ENCODE peak calls at places on chromosomes 7 and 10, in ten cellular contexts. B is heart left ventricle, G is A549, L is epithelial cell of esophagus, P is fibroblast of lung, N is H1, V is dorsolateral prefrontal cortex, U is spleen, I is tibial nerve, T is fibroblast of mammary gland. D is an unnamed sample.

GRCh38 chr7:121001234-121001633 is 12.7 kb downstream of the CPED1 start:
- DNase-seq in G (no peak), N (no peak), P (no peak), I (no peak), B (no peak), U (no peak), V (no peak), L (no peak), T (no peak), D (no peak)

GRCh38 chr7:104299323-104299722 is 29.1 kb upstream of the LHFPL3 start:
- DNase-seq in G (no peak), N (no peak), T (no peak), B (no peak), I (no peak), V (no peak), P (no peak), L (no peak), U (no peak), D (no peak)

GRCh38 chr7:128458956-128459355 is 3.3 kb downstream of the HILPDA start:
- DNase-seq in G (no peak), B (no peak), L (no peak), P (no peak), N (no peak), U (no peak), T (no peak), V (no peak), I (no peak), D (no peak)

GRCh38 chr10:121078672-121079102 is 227.5 kb downstream of the WDR11 start:
- DNase-seq in P (peak), G (no peak), L (peak), U (no peak), B (no peak), V (no peak), N (no peak), I (no peak), T (no peak), D (no peak)

GRCh38 chr10:124064158-124064603 is 29.2 kb downstream of the CHST15 start:
- DNase-seq in L (no peak), G (peak), B (no peak), U (no peak), P (no peak), N (no peak), I (no peak), T (no peak), V (no peak), D (no peak)

GRCh38 chr7:43878867-43879266 is 9.6 kb upstream of the MRPS24 start:
- DNase-seq in V (no peak), U (no peak), P (peak), G (no peak), T (no peak), L (no peak), N (no peak), B (no peak), I (no peak), D (no peak)

GRCh38 chr7:151008511-151009323 is 15.6 kb downstream of the ATG9B start:
- DNase-seq in T (peak), I (no peak), U (peak), V (no peak), G (peak), L (peak), B (peak), N (peak), P (peak), D (no peak)

GRCh38 chr10:44847110-44847509 is 64.0 kb upstream of the TMEM72 start:
- DNase-seq in G (no peak), U (no peak), V (no peak), L (no peak), P (no peak), T (no peak), I (no peak), N (no peak), B (no peak), D (no peak)

GRCh38 chr10:3068201-3068967 is 1.0 kb downstream of the PFKP start:
- DNase-seq in B (peak), V (peak), P (peak), T (peak), U (peak), G (no peak), L (peak), I (peak), N (peak), D (no peak)

GRCh38 chr7:41834805-41835694 is 132.2 kb upstream of the INHBA start:
- DNase-seq in P (peak), G (no peak), T (peak), V (no peak), N (no peak), B (no peak), U (no peak), I (no peak), L (no peak), D (no peak)

GRCh38 chr7:100089458-100090201 is 861 bp downstream of the COPS6 start:
- DNase-seq in N (no peak), U (no peak), V (no peak), L (peak), P (peak), I (no peak), T (peak), G (no peak), B (no peak), D (no peak)

GRCh38 chr7:137421389-137421788 is 77.9 kb upstream of the PTN start:
- DNase-seq in V (no peak), I (no peak), T (peak), L (no peak), U (no peak), G (no peak), P (peak), N (no peak), B (no peak), D (peak)

GRCh38 chr7:128407751-128408708 is 1.8 kb downstream of the IMPDH1 start:
- DNase-seq in L (no peak), P (no peak), G (no peak), T (no peak), N (no peak), B (no peak), U (no peak), V (no peak), I (no peak), D (no peak)

GRCh38 chr7:50206521-50207250 is 97.8 kb upstream of the IKZF1 start:
- DNase-seq in L (peak), P (no peak), G (no peak), V (no peak), U (peak), T (peak), N (no peak), I (no peak), B (no peak), D (no peak)

GRCh38 chr7:49522111-49522510 is 251.3 kb upstream of the VWC2 start:
- DNase-seq in G (no peak), U (no peak), I (no peak), L (peak), P (no peak), N (no peak), B (no peak), V (no peak), T (no peak), D (no peak)

GRCh38 chr7:132488634-132489302 is 87.5 kb downstream of the PLXNA4 start:
- DNase-seq in N (no peak), B (no peak), P (peak), I (peak), L (no peak), U (no peak), V (no peak), G (no peak), T (peak), D (no peak)

GRCh38 chr10:52066383-52066782 is 247.7 kb upstream of the DKK1 start:
- DNase-seq in B (no peak), G (peak), T (no peak), U (no peak), P (no peak), L (no peak), V (no peak), I (no peak), N (no peak), D (no peak)

GRCh38 chr10:123642697-123643096 is 23.5 kb upstream of the GPR26 start:
- DNase-seq in I (no peak), V (no peak), T (no peak), U (no peak), G (no peak), N (peak), B (no peak), P (no peak), L (no peak), D (peak)

GRCh38 chr7:80703272-80703671 is 64.8 kb downstream of the CD36 start:
- DNase-seq in U (no peak), T (peak), G (no peak), N (no peak), P (peak), B (no peak), I (no peak), L (no peak), V (no peak), D (no peak)

GRCh38 chr10:84510121-84510520 is 181.7 kb downstream of the CCSER2 start:
- DNase-seq in T (peak), B (no peak), L (peak), G (no peak), I (no peak), P (peak), V (no peak), U (no peak), N (no peak), D (no peak)

GRCh38 chr10:121598261-121599249 is at the start of gene FGFR2:
- DNase-seq in T (peak), G (peak), B (peak), U (no peak), I (peak), P (peak), V (peak), L (peak), N (peak), D (peak)

GRCh38 chr10:69567920-69568319 is 5.3 kb downstream of the NEUROG3 start:
- DNase-seq in G (peak), I (no peak), V (no peak), U (no peak), N (peak), T (peak), L (peak), B (no peak), P (peak), D (peak)

GRCh38 chr10:120949511-120950102 is 98.4 kb downstream of the WDR11 start:
- DNase-seq in B (no peak), P (peak), I (no peak), U (no peak), T (no peak), V (no peak), N (peak), G (no peak), L (no peak), D (no peak)

GRCh38 chr10:91590904-91591791 is 41.7 kb downstream of the PPP1R3C start:
- DNase-seq in V (no peak), T (peak), B (no peak), P (peak), G (peak), L (peak), U (no peak), I (no peak), N (no peak), D (no peak)

GRCh38 chr10:93991101-93991500 is 2.6 kb upstream of the PLCE1 start:
- DNase-seq in P (no peak), G (no peak), I (no peak), L (no peak), B (no peak), U (no peak), T (no peak), N (no peak), V (no peak), D (no peak)

GRCh38 chr7:11742496-11742895 is 89.5 kb downstream of the THSD7A start:
- DNase-seq in V (no peak), P (peak), U (no peak), G (no peak), T (peak), N (no peak), B (no peak), L (no peak), I (no peak), D (peak)

GRCh38 chr7:3200504-3200903 is 100.5 kb upstream of the SDK1 start:
- DNase-seq in N (peak), V (no peak), I (no peak), B (no peak), P (peak), U (peak), G (peak), L (peak), T (peak), D (no peak)

GRCh38 chr10:31723074-31723750 is 205.4 kb downstream of the ARHGAP12 start:
- DNase-seq in T (peak), U (no peak), B (no peak), L (no peak), V (no peak), I (no peak), N (no peak), P (peak), G (no peak), D (no peak)

GRCh38 chr10:31725436-31725835 is 203.2 kb downstream of the ARHGAP12 start:
- DNase-seq in B (no peak), G (no peak), N (no peak), U (no peak), V (no peak), P (no peak), T (no peak), L (no peak), I (no peak), D (no peak)

GRCh38 chr10:31724296-31724695 is 204.3 kb downstream of the ARHGAP12 start:
- DNase-seq in V (no peak), G (no peak), I (no peak), B (no peak), P (no peak), U (no peak), N (no peak), T (no peak), L (no peak), D (no peak)

DNA sequence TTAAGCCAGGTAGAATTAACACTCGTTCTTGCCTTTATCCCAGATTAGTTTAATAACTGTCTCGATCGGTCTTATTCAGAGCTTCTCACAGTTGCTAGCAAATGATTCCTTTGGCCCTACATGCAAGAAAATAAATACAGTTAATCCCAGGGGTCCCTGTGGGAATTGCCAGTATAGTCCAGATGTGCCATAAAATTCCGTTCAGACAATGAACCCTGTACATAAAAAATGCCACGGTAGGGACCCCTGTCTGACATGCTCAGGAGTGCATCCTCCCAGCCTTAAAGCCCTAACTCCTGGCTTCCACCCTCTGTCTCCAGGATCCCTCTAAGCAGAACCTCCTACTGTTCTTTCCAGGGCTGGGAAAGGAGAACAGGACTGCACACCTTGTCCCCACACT is 207.5 kb downstream of the ARHGAP12 start:
- DNase-seq in I (no peak), N (no peak), P (no peak), T (no peak), U (no peak), L (no peak), B (no peak), G (no peak), V (no peak), D (no peak)
- TF ChIP-seq CTCF in I (no peak), N (no peak), P (no peak), T (no peak), U (no peak), L (no peak), B (no peak), G (no peak), V (no peak), D (no peak)

DNA sequence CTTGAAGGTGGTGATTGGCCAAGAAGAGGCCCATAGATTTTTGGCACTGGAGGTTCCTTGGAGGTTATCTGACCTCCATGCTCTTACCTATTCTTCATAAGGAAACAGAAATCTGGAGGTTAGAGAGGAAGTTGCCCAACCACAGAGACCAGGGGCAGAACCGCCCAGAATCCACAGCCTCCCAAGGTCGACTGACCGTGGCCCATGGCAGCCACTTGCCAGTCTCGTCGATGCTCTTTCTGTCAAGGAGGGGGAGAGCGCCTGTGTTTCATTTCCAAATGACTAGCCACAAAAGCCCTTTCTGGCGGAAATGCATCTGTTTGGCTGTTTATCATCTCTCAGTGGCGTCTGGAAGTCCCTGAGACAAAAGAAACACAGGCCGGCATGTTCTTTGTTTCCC is 2.8 kb downstream of the RAMP3 start:
- DNase-seq in T (no peak), V (no peak), N (no peak), L (no peak), B (no peak), P (no peak), I (no peak), G (no peak), U (peak), D (no peak)
- H3K4me3 ChIP-seq in T (no peak), V (no peak), N (no peak), L (no peak), B (peak), P (no peak), I (no peak), G (no peak), U (no peak), D (no peak)

GRCh38 chr7:24896031-24896433 is 83.9 kb downstream of the OSBPL3 start:
- DNase-seq in L (no peak), T (no peak), V (no peak), U (no peak), I (no peak), N (no peak), P (no peak), B (no peak), G (no peak), D (no peak)
- TF ChIP-seq CTCF in L (no peak), T (no peak), V (no peak), U (peak), I (no peak), N (no peak), P (no peak), B (no peak), G (no peak), D (no peak)

GRCh38 chr7:74094224-74095095 is 10.9 kb downstream of the LIMK1 start:
- DNase-seq in U (peak), I (peak), N (peak), L (peak), G (peak), T (peak), V (peak), B (peak), P (peak), D (no peak)

GRCh38 chr7:74087791-74088453 is 4.3 kb downstream of the LIMK1 start:
- DNase-seq in L (no peak), U (no peak), V (no peak), I (no peak), T (no peak), N (no peak), G (no peak), P (no peak), B (no peak), D (no peak)

GRCh38 chr7:74093671-74094223 is 10.1 kb downstream of the LIMK1 start:
- DNase-seq in U (peak), G (no peak), P (no peak), V (no peak), I (no peak), B (peak), L (no peak), T (no peak), N (peak), D (no peak)

GRCh38 chr7:74092964-74093339 is 9.3 kb downstream of the LIMK1 start:
- DNase-seq in N (no peak), B (peak), P (peak), T (peak), I (peak), U (peak), G (no peak), V (peak), L (no peak), D (no peak)

GRCh38 chr7:74092321-74092963 is 8.8 kb downstream of the LIMK1 start:
- DNase-seq in P (no peak), L (no peak), N (no peak), I (no peak), U (peak), V (no peak), T (no peak), B (peak), G (no peak), D (no peak)
- H3K4me3 ChIP-seq in P (no peak), L (no peak), N (no peak), I (peak), U (peak), V (no peak), T (no peak), B (peak), G (no peak), D (no peak)

GRCh38 chr7:73446716-73447115 is 13.1 kb downstream of the FZD9 start:
- DNase-seq in G (no peak), N (no peak), I (no peak), P (no peak), U (no peak), T (no peak), B (no peak), V (no peak), L (no peak), D (no peak)
- TF ChIP-seq CTCF in G (no peak), N (no peak), I (no peak), P (no peak), U (no peak), T (no peak), B (no peak), V (no peak), L (no peak), D (no peak)

GRCh38 chr10:100683545-100684127 is 61.7 kb upstream of the PAX2 start:
- DNase-seq in P (no peak), V (no peak), T (no peak), I (no peak), N (no peak), G (no peak), L (no peak), U (peak), B (no peak), D (no peak)
- H3K4me3 ChIP-seq in P (no peak), V (no peak), T (no peak), I (no peak), N (peak), G (no peak), L (no peak), U (no peak), B (no peak), D (no peak)

GRCh38 chr10:71342850-71343773 is 24.1 kb downstream of the SLC29A3 start:
- DNase-seq in N (no peak), P (peak), T (peak), V (no peak), I (no peak), L (no peak), U (no peak), B (no peak), G (peak), D (no peak)

GRCh38 chr10:71336632-71337031 is 17.6 kb downstream of the SLC29A3 start:
- DNase-seq in L (no peak), G (no peak), B (no peak), U (no peak), I (no peak), T (no peak), N (no peak), P (no peak), V (no peak), D (no peak)

GRCh38 chr10:71338728-71339495 is 19.9 kb downstream of the SLC29A3 start:
- DNase-seq in P (no peak), G (no peak), B (no peak), N (no peak), U (no peak), T (no peak), L (peak), I (no peak), V (no peak), D (no peak)

GRCh38 chr10:71337219-71337625 is 18.2 kb downstream of the SLC29A3 start:
- DNase-seq in U (no peak), I (no peak), N (peak), G (no peak), L (no peak), B (no peak), P (no peak), V (no peak), T (no peak), D (no peak)

GRCh38 chr10:71339796-71340589 is 20.9 kb downstream of the SLC29A3 start:
- DNase-seq in I (no peak), T (no peak), U (no peak), B (no peak), G (peak), P (no peak), N (no peak), L (peak), V (no peak), D (no peak)
- TF ChIP-seq CTCF in I (no peak), T (no peak), U (no peak), B (no peak), G (no peak), P (no peak), N (no peak), L (no peak), V (no peak), D (no peak)

GRCh38 chr10:11108356-11108755 is 90.7 kb downstream of the CELF2 start:
- DNase-seq in T (no peak), I (no peak), U (no peak), B (no peak), N (no peak), G (no peak), L (no peak), V (no peak), P (no peak), D (no peak)
- H3K4me3 ChIP-seq in T (no peak), I (no peak), U (no peak), B (no peak), N (no peak), G (no peak), L (no peak), V (no peak), P (no peak), D (no peak)

DNA sequence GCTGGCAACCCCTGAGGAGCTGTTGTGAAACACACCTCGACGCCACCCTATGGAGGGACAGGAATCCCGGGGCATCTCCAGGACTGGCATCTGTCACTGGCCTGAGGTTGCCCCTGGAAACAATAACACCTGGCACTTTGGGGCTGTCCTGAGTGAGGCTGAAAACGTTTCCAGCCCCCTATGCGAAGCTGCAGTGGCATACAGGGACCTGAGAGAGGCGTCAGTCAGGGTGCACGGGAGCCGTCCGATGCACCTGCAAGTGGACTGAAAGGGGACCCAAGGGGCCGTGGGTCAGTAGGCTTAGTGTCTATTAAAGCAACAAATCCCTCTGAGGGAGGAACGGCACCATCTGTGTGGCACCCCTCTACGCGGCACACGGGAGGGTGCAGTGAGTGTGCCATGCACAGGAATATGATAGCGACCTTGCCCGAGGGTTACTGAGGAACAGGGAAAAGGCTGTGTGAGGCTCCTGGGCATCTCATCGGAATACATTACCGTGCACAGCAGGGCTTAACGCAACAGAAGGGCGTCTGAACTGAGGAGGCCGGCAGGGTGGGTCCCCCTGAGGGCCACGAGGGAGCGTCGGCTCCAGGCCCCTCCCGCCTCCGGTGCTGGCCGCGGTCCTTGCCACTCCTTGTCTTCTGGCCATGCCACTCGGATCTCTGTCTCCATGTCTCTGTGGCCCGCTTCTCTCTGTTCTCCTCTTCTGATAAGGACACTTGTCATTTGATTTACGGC is 50.4 kb downstream of the FOXL3 start:
- DNase-seq in I (no peak), V (no peak), P (no peak), L (no peak), U (no peak), N (no peak), G (no peak), B (no peak), T (no peak), D (no peak)
- TF ChIP-seq CTCF in I (no peak), V (no peak), P (no peak), L (no peak), U (no peak), N (no peak), G (no peak), B (no peak), T (no peak), D (no peak)